ENCODE peak calls at places on chromosomes 13 and 19, in nine cellular contexts. M, L, D, O, E, T, X, N and G are unnamed samples.

GRCh38 chr13:28719656-28720055 is 886 bp upstream of the SLC46A3 start:
- DNase-seq in X (no peak), D (no peak), O (no peak), T (no peak), E (no peak), L (no peak), N (no peak), M (peak; percentile 54), G (no peak)

GRCh38 chr19:15298847-15299567 is 33.3 kb downstream of the BRD4 start:
- DNase-seq in N (no peak), L (no peak), M (no peak), E (no peak), D (no peak), O (no peak), X (no peak), T (no peak), G (no peak)

GRCh38 chr13:113661506-113661905 is 3.5 kb upstream of the ATP4B start:
- DNase-seq in E (no peak), O (no peak), X (no peak), N (no peak), M (no peak), D (no peak), L (no peak), T (no peak), G (no peak)

GRCh38 chr19:575527-576506 is 3.4 kb downstream of the BSG start:
- DNase-seq in N (peak; percentile 65), E (no peak), T (no peak), M (peak; percentile 37), D (no peak), L (no peak), O (no peak), X (no peak), G (peak; percentile 88)

GRCh38 chr19:19447536-19448237 is 42.2 kb downstream of the GATAD2A start:
- DNase-seq in D (no peak), X (no peak), O (no peak), M (peak; percentile 28), E (no peak), T (peak; percentile 44), L (no peak), N (no peak), G (no peak)

GRCh38 chr13:99225078-99225477 is 24.4 kb downstream of the UBAC2 start:
- DNase-seq in E (no peak), O (no peak), N (no peak), L (no peak), T (no peak), M (no peak), D (no peak), X (no peak), G (no peak)

GRCh38 chr13:43263047-43263446 is 239.7 kb downstream of the DNAJC15 start:
- DNase-seq in X (no peak), T (no peak), L (no peak), O (no peak), M (no peak), E (no peak), D (no peak), N (no peak), G (no peak)

GRCh38 chr19:40592170-40592569 is 9.0 kb upstream of the LTBP4 start:
- DNase-seq in X (peak; percentile 44), O (no peak), N (no peak), E (no peak), T (no peak), D (no peak), M (peak; percentile 76), L (no peak), G (no peak)

GRCh38 chr13:109509154-109509905 is 277.1 kb downstream of the IRS2 start:
- DNase-seq in L (no peak), D (no peak), N (no peak), X (no peak), O (no peak), T (no peak), M (peak; percentile 66), E (no peak), G (no peak)

GRCh38 chr13:89279374-89279773 is 1608.2 kb downstream of the SLITRK5 start:
- DNase-seq in E (no peak), M (no peak), D (no peak), N (no peak), X (no peak), L (no peak), O (no peak), T (no peak), G (no peak)

GRCh38 chr13:52029569-52029968 is 5.1 kb downstream of the UTP14C start:
- DNase-seq in D (no peak), E (no peak), X (no peak), L (no peak), O (no peak), N (no peak), T (no peak), M (no peak), G (no peak)

GRCh38 chr13:52025475-52026245 is 1.2 kb downstream of the UTP14C start:
- DNase-seq in N (no peak), O (no peak), L (no peak), D (no peak), T (no peak), M (no peak), E (no peak), X (no peak), G (no peak)

GRCh38 chr13:52027832-52028231 is 3.3 kb downstream of the UTP14C start:
- DNase-seq in T (no peak), D (no peak), X (no peak), L (no peak), O (no peak), M (no peak), N (no peak), E (no peak), G (no peak)

GRCh38 chr13:52024481-52024880 is at the start of gene UTP14C:
- DNase-seq in D (no peak), T (no peak), L (no peak), E (no peak), O (no peak), N (no peak), M (no peak), X (no peak), G (no peak)

DNA sequence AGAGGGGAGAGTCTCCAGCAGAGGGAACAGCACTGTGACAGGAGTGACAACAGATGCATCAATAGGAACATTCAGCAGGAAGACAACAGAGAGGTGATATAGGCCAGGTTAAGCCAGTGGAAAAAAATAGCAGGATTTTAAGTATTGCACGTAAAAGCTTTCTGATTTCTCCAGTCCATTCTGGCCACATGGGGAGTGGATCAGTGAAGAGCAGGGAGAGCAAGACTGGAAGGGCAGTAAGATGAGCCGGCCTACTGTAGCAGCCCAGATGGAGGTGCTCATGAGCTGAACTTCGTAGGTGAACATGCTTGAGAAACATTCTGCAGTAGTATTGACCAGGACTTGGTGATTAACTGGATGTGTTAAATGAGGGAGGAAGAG is 1.7 kb downstream of the UTP14C start:
- DNase-seq in N (no peak), M (no peak), L (no peak), T (no peak), X (no peak), O (no peak), E (no peak), D (no peak), G (no peak)
- TF ChIP-seq CTCF in N (no peak), M (no peak), L (no peak), T (no peak), X (no peak), O (no peak), E (no peak), D (no peak), G (no peak)

GRCh38 chr13:111219306-111219705 is 101.1 kb upstream of the TEX29 start:
- DNase-seq in M (peak; percentile 88), O (no peak), E (peak; percentile 67), N (no peak), T (no peak), D (no peak), X (no peak), L (no peak), G (no peak)
- H3K27ac ChIP-seq in M (no peak overlapping the region), O (peak overlapping the region; percentile 77), E (peak overlapping the region; percentile 76), N (peak overlapping the region; percentile 69), T (no peak overlapping the region), D (no peak overlapping the region), X (no peak overlapping the region), L (peak overlapping the region; percentile 70), G (no peak overlapping the region)

GRCh38 chr19:16328824-16329482 is 4.3 kb downstream of the KLF2 start:
- DNase-seq in O (no peak), D (no peak), M (peak; percentile 49), N (no peak), T (peak; percentile 74), E (no peak), X (no peak), L (no peak), G (no peak)
- TF ChIP-seq CTCF in O (no peak), D (no peak), M (no peak), N (no peak), T (no peak), E (no peak), X (no peak), L (no peak), G (no peak)

GRCh38 chr13:50011461-50011860 is 3.8 kb upstream of the KCNRG start:
- DNase-seq in T (no peak), X (no peak), O (no peak), M (no peak), L (no peak), D (no peak), E (no peak), N (no peak), G (no peak)

GRCh38 chr13:50001287-50001686 is 4.4 kb downstream of the TRIM13 start:
- DNase-seq in L (no peak), D (no peak), N (no peak), T (no peak), O (no peak), E (no peak), M (no peak), X (no peak), G (no peak)

GRCh38 chr13:50006426-50007135 is 8.7 kb upstream of the KCNRG start:
- DNase-seq in O (no peak), X (no peak), T (no peak), E (no peak), N (no peak), D (no peak), M (peak; percentile 55), L (no peak), G (no peak)
- H3K27ac ChIP-seq in O (no peak overlapping the region), X (no peak overlapping the region), T (no peak overlapping the region), E (no peak overlapping the region), N (no peak overlapping the region), D (no peak overlapping the region), M (no peak overlapping the region), L (no peak overlapping the region), G (no peak overlapping the region)

DNA sequence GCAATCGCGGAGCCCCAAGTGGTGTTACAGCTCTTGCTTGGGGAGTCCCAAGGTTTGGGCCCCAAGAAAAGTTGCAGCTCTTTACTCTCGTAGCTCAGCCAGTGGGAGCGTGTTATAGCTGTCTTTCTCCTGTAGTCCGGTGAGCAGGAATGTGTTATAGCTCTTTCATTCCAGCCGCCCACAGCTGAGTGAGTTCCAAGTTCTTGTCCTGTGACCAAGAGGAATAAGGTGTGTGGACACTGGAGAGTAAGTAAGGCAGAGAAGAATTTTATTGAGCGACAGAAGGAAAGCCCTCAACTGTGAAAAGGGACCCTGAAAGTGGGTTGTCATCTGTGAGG is 1226.8 kb downstream of the SLITRK1 start:
- DNase-seq in T (no peak), M (peak; percentile 40), D (no peak), O (no peak), N (no peak), E (no peak), X (no peak), L (no peak), G (no peak)
- TF ChIP-seq CTCF in T (no peak), M (no peak), D (no peak), O (no peak), N (no peak), E (no peak), X (no peak), L (no peak), G (no peak)

GRCh38 chr19:55635856-55636440 is 4.9 kb upstream of the ZNF580 start:
- DNase-seq in N (no peak), M (no peak), X (no peak), D (no peak), O (no peak), T (no peak), E (no peak), L (no peak), G (no peak)
- H3K27ac ChIP-seq in N (peak overlapping the region; percentile 99), M (peak overlapping the region; percentile 92), X (no peak overlapping the region), D (peak overlapping the region; percentile 77), O (peak overlapping the region; percentile 100), T (peak overlapping the region; percentile 99), E (peak overlapping the region; percentile 100), L (peak overlapping the region; percentile 100), G (no peak overlapping the region)